ENCODE peak calls at places on chromosomes 5 and 9, in six cellular contexts. G is H1, E is SK-N-SH, P is K562, N is GM12878, M is HepG2. T is an unnamed sample. For H3K27me3, the result is how much of the 10 kb centered on the place peaks cover.

GRCh38 chr5:177495243-177496060 is 2.0 kb downstream of the PDLIM7 start:
- DNase-seq in G (peak), E (peak), P (peak), N (no peak), M (peak), T (peak)

GRCh38 chr9:94882953-94883641 is 156.6 kb downstream of the AOPEP start:
- DNase-seq in G (peak), E (no peak), P (no peak), N (no peak), M (no peak), T (no peak)

GRCh38 chr9:69805962-69806633 is 14.5 kb upstream of the CFAP95 start:
- DNase-seq in G (no peak), E (no peak), P (peak), N (no peak), M (no peak), T (peak)

GRCh38 chr9:95333426-95333825 is 15.9 kb upstream of the FANCC start:
- DNase-seq in G (no peak), E (no peak), P (no peak), N (no peak), M (no peak), T (no peak)

GRCh38 chr9:121674952-121675351 is 23.5 kb downstream of the DAB2IP start:
- DNase-seq in G (no peak), E (no peak), P (no peak), N (no peak), M (no peak), T (no peak)

GRCh38 chr5:40390286-40391253 is 289.1 kb upstream of the PTGER4 start:
- DNase-seq in G (no peak), E (no peak), P (no peak), N (no peak), M (no peak), T (no peak)

GRCh38 chr5:138263581-138263980 is 10.8 kb downstream of the GFRA3 start:
- DNase-seq in G (no peak), E (no peak), P (no peak), N (no peak), M (no peak), T (no peak)

GRCh38 chr9:116628706-116629105 is 58.4 kb upstream of the TRIM32 start:
- DNase-seq in G (no peak), E (no peak), P (no peak), N (no peak), M (no peak), T (no peak)

GRCh38 chr5:146716636-146717035 is 161.9 kb downstream of the PPP2R2B start:
- DNase-seq in G (no peak), E (no peak), P (no peak), N (no peak), M (no peak), T (no peak)

GRCh38 chr5:146719179-146719578 is 159.4 kb downstream of the PPP2R2B start:
- DNase-seq in G (no peak), E (no peak), P (no peak), N (no peak), M (no peak), T (no peak)

GRCh38 chr5:146718628-146719027 is 159.9 kb downstream of the PPP2R2B start:
- DNase-seq in G (no peak), E (no peak), P (no peak), N (no peak), M (no peak), T (no peak)

GRCh38 chr5:146720132-146720531 is 158.4 kb downstream of the PPP2R2B start:
- DNase-seq in G (no peak), E (no peak), P (no peak), N (no peak), M (no peak), T (no peak)

DNA sequence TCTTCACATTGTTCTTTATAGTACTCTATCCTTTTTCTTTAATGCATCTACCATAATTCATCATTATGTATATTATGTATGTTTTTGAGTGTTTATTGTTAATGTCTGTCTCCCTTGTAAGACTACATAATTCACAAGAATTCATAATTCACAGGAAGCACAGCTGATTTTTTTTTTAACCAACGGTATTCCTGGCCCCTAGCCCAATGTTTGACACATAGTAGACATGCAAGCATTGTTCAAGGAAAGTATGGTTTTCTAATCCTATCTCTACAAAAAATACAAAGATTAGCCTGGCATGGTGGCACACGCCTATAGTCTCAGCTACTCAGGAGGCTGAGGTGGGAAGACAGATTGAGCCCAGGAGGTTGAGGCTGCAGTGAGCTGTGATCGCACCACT is 160.6 kb downstream of the PPP2R2B start:
- DNase-seq in G (no peak), E (no peak), P (no peak), N (no peak), M (no peak), T (no peak)
- H3K27ac ChIP-seq in G (no peak), E (no peak), P (no peak), N (no peak), M (no peak), T (no peak)

GRCh38 chr9:91840882-91841281 is 109.1 kb downstream of the ROR2 start:
- DNase-seq in G (no peak), E (no peak), P (no peak), N (no peak), M (no peak), T (no peak)
- H3K27me3 ChIP-seq in G (under half), E (under half), P (under half), N (under half), M (under half), T (under half)

GRCh38 chr9:129383415-129384088 is 205.5 kb upstream of the IER5L start:
- DNase-seq in G (no peak), E (no peak), P (no peak), N (peak), M (no peak), T (peak)
- TF ChIP-seq GABPA in G (no peak), E (no peak), P (no peak), N (no peak), M (no peak), T (no peak)

DNA sequence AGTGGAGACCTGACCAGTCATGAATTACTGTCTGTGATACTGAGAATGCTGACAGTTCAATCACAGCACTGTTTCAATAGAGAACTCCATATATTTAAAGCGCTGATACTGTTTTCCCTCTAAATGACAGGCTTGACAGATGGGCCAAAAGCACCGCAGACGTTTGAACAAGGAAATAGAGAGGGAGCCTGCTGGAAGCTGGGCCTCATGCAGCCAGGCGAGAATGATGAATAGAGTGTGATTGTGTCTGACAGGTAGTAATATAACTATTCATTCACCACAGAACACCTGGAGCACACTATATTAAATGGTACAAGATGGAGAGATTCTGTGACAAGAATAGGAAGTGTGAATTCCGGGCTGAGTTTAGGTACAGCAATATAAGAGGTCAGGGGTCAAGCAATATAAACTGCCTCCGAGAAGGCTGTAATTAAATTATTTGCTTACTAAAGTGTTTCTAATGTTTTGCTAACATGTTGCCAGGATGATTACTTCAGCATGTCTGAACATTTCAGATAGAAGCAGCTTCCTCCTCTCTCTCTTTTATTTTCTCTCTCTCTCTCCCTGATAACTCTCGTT is 297.7 kb downstream of the CSNK1G3 start:
- DNase-seq in G (no peak), E (no peak), P (no peak), N (no peak), M (no peak), T (no peak)
- H3K27ac ChIP-seq in G (no peak), E (no peak), P (no peak), N (no peak), M (no peak), T (no peak)

T was measured in HL-60.